ENCODE peak calls at places on chromosomes 1 and 21, in seven cellular contexts. One of them, this sample, is unnamed.
A peak's percentile ranks its signal among the peaks of the same experiment; 100 is the strongest.

GRCh38 chr1:84339503-84339902 is 38.0 kb downstream of the SAMD13 start:
- DNase-seq in transverse colon: no peak
- DNase-seq in naive thymus-derived CD4-positive, alpha-beta T cell: no peak
- DNase-seq in dorsolateral prefrontal cortex: no peak
- DNase-seq in psoas muscle: no peak
- DNase-seq in CD8-positive, alpha-beta T cell: no peak
- DNase-seq in cardiac muscle cell: no peak
- DNase-seq in this sample: no peak

GRCh38 chr21:39441502-39442475 is 3.8 kb downstream of the LCA5L start:
- DNase-seq in transverse colon: no peak
- DNase-seq in naive thymus-derived CD4-positive, alpha-beta T cell: no peak
- DNase-seq in dorsolateral prefrontal cortex: no peak
- DNase-seq in psoas muscle: no peak
- DNase-seq in CD8-positive, alpha-beta T cell: peak; percentile 25
- DNase-seq in cardiac muscle cell: peak; percentile 66
- DNase-seq in this sample: no peak

GRCh38 chr1:57591854-57592253 is 168.0 kb upstream of the DAB1 start:
- DNase-seq in transverse colon: no peak
- DNase-seq in naive thymus-derived CD4-positive, alpha-beta T cell: no peak
- DNase-seq in dorsolateral prefrontal cortex: no peak
- DNase-seq in psoas muscle: no peak
- DNase-seq in CD8-positive, alpha-beta T cell: no peak
- DNase-seq in cardiac muscle cell: no peak
- DNase-seq in this sample: no peak

GRCh38 chr1:95953005-95953404 is 719.0 kb downstream of the RWDD3 start:
- DNase-seq in transverse colon: no peak
- DNase-seq in naive thymus-derived CD4-positive, alpha-beta T cell: no peak
- DNase-seq in dorsolateral prefrontal cortex: no peak
- DNase-seq in psoas muscle: no peak
- DNase-seq in CD8-positive, alpha-beta T cell: no peak
- DNase-seq in cardiac muscle cell: peak; percentile 55
- DNase-seq in this sample: no peak

GRCh38 chr21:32367158-32367557 is 25.7 kb downstream of the URB1 start:
- DNase-seq in transverse colon: no peak
- DNase-seq in naive thymus-derived CD4-positive, alpha-beta T cell: no peak
- DNase-seq in dorsolateral prefrontal cortex: no peak
- DNase-seq in psoas muscle: no peak
- DNase-seq in CD8-positive, alpha-beta T cell: no peak
- DNase-seq in cardiac muscle cell: no peak
- DNase-seq in this sample: no peak

GRCh38 chr1:240404286-240404685 is 207.7 kb downstream of the GREM2 start:
- DNase-seq in transverse colon: no peak
- DNase-seq in naive thymus-derived CD4-positive, alpha-beta T cell: no peak
- DNase-seq in dorsolateral prefrontal cortex: no peak
- DNase-seq in psoas muscle: no peak
- DNase-seq in CD8-positive, alpha-beta T cell: no peak
- DNase-seq in cardiac muscle cell: no peak
- DNase-seq in this sample: no peak

GRCh38 chr1:186535388-186536133 is 74.6 kb upstream of the PDC start:
- DNase-seq in transverse colon: no peak
- DNase-seq in naive thymus-derived CD4-positive, alpha-beta T cell: no peak
- DNase-seq in dorsolateral prefrontal cortex: no peak
- DNase-seq in psoas muscle: no peak
- DNase-seq in CD8-positive, alpha-beta T cell: no peak
- DNase-seq in cardiac muscle cell: no peak
- DNase-seq in this sample: no peak

GRCh38 chr21:41250519-41250918 is 66.1 kb upstream of the FAM3B start:
- DNase-seq in transverse colon: no peak
- DNase-seq in naive thymus-derived CD4-positive, alpha-beta T cell: no peak
- DNase-seq in dorsolateral prefrontal cortex: no peak
- DNase-seq in psoas muscle: no peak
- DNase-seq in CD8-positive, alpha-beta T cell: no peak
- DNase-seq in cardiac muscle cell: no peak
- DNase-seq in this sample: no peak

GRCh38 chr21:44407493-44407892 is 47.8 kb upstream of the LRRC3 start:
- DNase-seq in transverse colon: no peak
- DNase-seq in naive thymus-derived CD4-positive, alpha-beta T cell: no peak
- DNase-seq in dorsolateral prefrontal cortex: no peak
- DNase-seq in psoas muscle: no peak
- DNase-seq in CD8-positive, alpha-beta T cell: no peak
- DNase-seq in cardiac muscle cell: no peak
- DNase-seq in this sample: no peak

GRCh38 chr1:214426420-214426812 is 125.0 kb downstream of the PTPN14 start:
- DNase-seq in transverse colon: no peak
- DNase-seq in naive thymus-derived CD4-positive, alpha-beta T cell: no peak
- DNase-seq in dorsolateral prefrontal cortex: no peak
- DNase-seq in psoas muscle: no peak
- DNase-seq in CD8-positive, alpha-beta T cell: no peak
- DNase-seq in cardiac muscle cell: no peak
- DNase-seq in this sample: no peak

GRCh38 chr1:221630236-221630635 is 111.7 kb downstream of the DUSP10 start:
- DNase-seq in transverse colon: no peak
- DNase-seq in naive thymus-derived CD4-positive, alpha-beta T cell: no peak
- DNase-seq in dorsolateral prefrontal cortex: no peak
- DNase-seq in psoas muscle: no peak
- DNase-seq in CD8-positive, alpha-beta T cell: no peak
- DNase-seq in cardiac muscle cell: no peak
- DNase-seq in this sample: no peak

GRCh38 chr1:154812911-154813816 is 56.9 kb downstream of the KCNN3 start:
- DNase-seq in transverse colon: no peak
- DNase-seq in naive thymus-derived CD4-positive, alpha-beta T cell: no peak
- DNase-seq in dorsolateral prefrontal cortex: peak; percentile 32
- DNase-seq in psoas muscle: no peak
- DNase-seq in CD8-positive, alpha-beta T cell: no peak
- DNase-seq in cardiac muscle cell: peak; percentile 30
- DNase-seq in this sample: no peak

GRCh38 chr1:232111616-232112015 is 485.0 kb downstream of the DISC1 start:
- DNase-seq in transverse colon: no peak
- DNase-seq in naive thymus-derived CD4-positive, alpha-beta T cell: no peak
- DNase-seq in dorsolateral prefrontal cortex: no peak
- DNase-seq in psoas muscle: no peak
- DNase-seq in CD8-positive, alpha-beta T cell: no peak
- DNase-seq in cardiac muscle cell: no peak
- DNase-seq in this sample: no peak

GRCh38 chr1:51569284-51570062 is 47.4 kb upstream of the OSBPL9 start:
- DNase-seq in transverse colon: peak; percentile 17
- DNase-seq in naive thymus-derived CD4-positive, alpha-beta T cell: peak; percentile 28
- DNase-seq in dorsolateral prefrontal cortex: no peak
- DNase-seq in psoas muscle: no peak
- DNase-seq in CD8-positive, alpha-beta T cell: peak; percentile 9
- DNase-seq in cardiac muscle cell: no peak
- DNase-seq in this sample: no peak

GRCh38 chr1:21262282-21263051 is 27.8 kb downstream of the ECE1 start:
- DNase-seq in transverse colon: peak; percentile 56
- DNase-seq in naive thymus-derived CD4-positive, alpha-beta T cell: no peak
- DNase-seq in dorsolateral prefrontal cortex: peak; percentile 63
- DNase-seq in psoas muscle: peak; percentile 84
- DNase-seq in CD8-positive, alpha-beta T cell: no peak
- DNase-seq in cardiac muscle cell: peak; percentile 44
- DNase-seq in this sample: no peak

GRCh38 chr1:209772116-209772515 is 12.2 kb downstream of the C1orf74 start:
- DNase-seq in transverse colon: no peak
- DNase-seq in naive thymus-derived CD4-positive, alpha-beta T cell: no peak
- DNase-seq in dorsolateral prefrontal cortex: no peak
- DNase-seq in psoas muscle: no peak
- DNase-seq in CD8-positive, alpha-beta T cell: no peak
- DNase-seq in cardiac muscle cell: no peak
- DNase-seq in this sample: no peak

DNA sequence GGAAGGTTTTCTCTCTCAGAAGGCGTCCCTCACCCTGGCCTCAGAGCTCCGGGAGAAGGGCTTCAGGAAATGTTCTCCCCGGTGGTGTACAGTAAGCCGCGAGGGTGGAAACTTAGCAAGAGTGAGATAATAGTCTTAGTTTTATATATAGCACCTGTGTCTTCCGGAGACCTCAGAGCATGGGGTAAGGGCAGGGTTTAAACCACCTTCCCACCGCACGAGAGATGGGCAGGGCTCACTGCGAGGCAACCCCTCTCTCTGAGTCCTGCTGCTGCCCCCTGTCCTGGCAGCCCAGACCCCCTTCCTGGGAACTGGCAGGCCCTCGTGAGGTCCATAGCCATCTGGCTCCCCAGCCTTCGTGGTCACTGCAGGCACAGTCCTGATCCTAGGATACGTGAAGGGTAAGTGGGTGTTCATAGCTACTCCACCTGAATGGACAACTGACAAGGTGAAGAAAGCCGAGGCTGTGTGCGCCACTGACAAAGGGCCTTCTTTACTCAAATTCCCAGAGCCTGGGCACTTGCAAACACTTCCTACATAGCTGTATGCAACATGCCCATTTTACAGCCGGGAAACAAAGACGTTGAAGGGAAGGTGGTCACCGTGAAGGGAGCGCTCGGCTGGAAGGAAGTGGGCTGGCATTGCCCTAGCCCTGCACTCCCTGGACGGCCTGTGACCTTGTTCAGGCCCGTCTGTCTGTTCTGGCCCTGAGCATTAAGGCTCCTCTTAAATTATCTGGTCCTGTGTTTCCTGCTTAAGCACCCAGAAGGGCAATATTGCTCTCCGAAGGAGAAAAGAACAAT is 26.9 kb downstream of the ITPKB start:
- DNase-seq in transverse colon: no peak
- DNase-seq in naive thymus-derived CD4-positive, alpha-beta T cell: peak; percentile 52
- DNase-seq in dorsolateral prefrontal cortex: no peak
- DNase-seq in psoas muscle: no peak
- DNase-seq in CD8-positive, alpha-beta T cell: peak; percentile 59
- DNase-seq in cardiac muscle cell: no peak
- DNase-seq in this sample: no peak
- H3K4me3 ChIP-seq in transverse colon: no peak overlapping the region
- H3K4me3 ChIP-seq in naive thymus-derived CD4-positive, alpha-beta T cell: peak overlapping the region; percentile 43
- H3K4me3 ChIP-seq in dorsolateral prefrontal cortex: no peak overlapping the region
- H3K4me3 ChIP-seq in psoas muscle: no peak overlapping the region
- H3K4me3 ChIP-seq in CD8-positive, alpha-beta T cell: peak overlapping the region; percentile 36
- H3K4me3 ChIP-seq in cardiac muscle cell: no peak overlapping the region
- H3K4me3 ChIP-seq in this sample: peak overlapping the region; percentile 3

GRCh38 chr1:180912801-180913616 is at the start of gene KIAA1614:
- DNase-seq in transverse colon: no peak
- DNase-seq in naive thymus-derived CD4-positive, alpha-beta T cell: no peak
- DNase-seq in dorsolateral prefrontal cortex: no peak
- DNase-seq in psoas muscle: peak; percentile 50
- DNase-seq in CD8-positive, alpha-beta T cell: no peak
- DNase-seq in cardiac muscle cell: peak; percentile 39
- DNase-seq in this sample: no peak

GRCh38 chr1:180911640-180912161 is 996 bp upstream of the KIAA1614 start:
- DNase-seq in transverse colon: no peak
- DNase-seq in naive thymus-derived CD4-positive, alpha-beta T cell: no peak
- DNase-seq in dorsolateral prefrontal cortex: no peak
- DNase-seq in psoas muscle: no peak
- DNase-seq in CD8-positive, alpha-beta T cell: no peak
- DNase-seq in cardiac muscle cell: no peak
- DNase-seq in this sample: no peak

GRCh38 chr1:180909462-180909976 is 3.2 kb upstream of the KIAA1614 start:
- DNase-seq in transverse colon: no peak
- DNase-seq in naive thymus-derived CD4-positive, alpha-beta T cell: no peak
- DNase-seq in dorsolateral prefrontal cortex: no peak
- DNase-seq in psoas muscle: no peak
- DNase-seq in CD8-positive, alpha-beta T cell: no peak
- DNase-seq in cardiac muscle cell: no peak
- DNase-seq in this sample: no peak

GRCh38 chr1:180915426-180915965 is 2.8 kb downstream of the KIAA1614 start:
- DNase-seq in transverse colon: no peak
- DNase-seq in naive thymus-derived CD4-positive, alpha-beta T cell: no peak
- DNase-seq in dorsolateral prefrontal cortex: no peak
- DNase-seq in psoas muscle: no peak
- DNase-seq in CD8-positive, alpha-beta T cell: no peak
- DNase-seq in cardiac muscle cell: no peak
- DNase-seq in this sample: no peak

GRCh38 chr1:180912211-180912800 is 391 bp upstream of the KIAA1614 start:
- DNase-seq in transverse colon: no peak
- DNase-seq in naive thymus-derived CD4-positive, alpha-beta T cell: no peak
- DNase-seq in dorsolateral prefrontal cortex: peak; percentile 27
- DNase-seq in psoas muscle: no peak
- DNase-seq in CD8-positive, alpha-beta T cell: no peak
- DNase-seq in cardiac muscle cell: peak; percentile 68
- DNase-seq in this sample: no peak
- H3K27me3 ChIP-seq in transverse colon: peaks cover 20% of the 10 kb centered on the region
- H3K27me3 ChIP-seq in naive thymus-derived CD4-positive, alpha-beta T cell: no peaks in the 10 kb centered on the region
- H3K27me3 ChIP-seq in dorsolateral prefrontal cortex: no peaks in the 10 kb centered on the region
- H3K27me3 ChIP-seq in psoas muscle: no peaks in the 10 kb centered on the region
- H3K27me3 ChIP-seq in CD8-positive, alpha-beta T cell: no peaks in the 10 kb centered on the region
- H3K27me3 ChIP-seq in cardiac muscle cell: peaks cover 32% of the 10 kb centered on the region
- H3K27me3 ChIP-seq in this sample: peaks cover 29% of the 10 kb centered on the region

GRCh38 chr1:228022571-228023293 is 15.9 kb downstream of the WNT3A start:
- DNase-seq in transverse colon: peak; percentile 4
- DNase-seq in naive thymus-derived CD4-positive, alpha-beta T cell: no peak
- DNase-seq in dorsolateral prefrontal cortex: peak; percentile 1
- DNase-seq in psoas muscle: no peak
- DNase-seq in CD8-positive, alpha-beta T cell: no peak
- DNase-seq in cardiac muscle cell: no peak
- DNase-seq in this sample: peak; percentile 69
- H3K4me3 ChIP-seq in transverse colon: no peak overlapping the region
- H3K4me3 ChIP-seq in naive thymus-derived CD4-positive, alpha-beta T cell: no peak overlapping the region
- H3K4me3 ChIP-seq in dorsolateral prefrontal cortex: no peak overlapping the region
- H3K4me3 ChIP-seq in psoas muscle: no peak overlapping the region
- H3K4me3 ChIP-seq in CD8-positive, alpha-beta T cell: no peak overlapping the region
- H3K4me3 ChIP-seq in cardiac muscle cell: no peak overlapping the region
- H3K4me3 ChIP-seq in this sample: no peak overlapping the region

GRCh38 chr21:46423546-46424061 is 35.1 kb upstream of the DIP2A start:
- DNase-seq in transverse colon: no peak
- DNase-seq in naive thymus-derived CD4-positive, alpha-beta T cell: no peak
- DNase-seq in dorsolateral prefrontal cortex: no peak
- DNase-seq in psoas muscle: no peak
- DNase-seq in CD8-positive, alpha-beta T cell: no peak
- DNase-seq in cardiac muscle cell: no peak
- DNase-seq in this sample: no peak

GRCh38 chr21:46421756-46422555 is 36.7 kb upstream of the DIP2A start:
- DNase-seq in transverse colon: no peak
- DNase-seq in naive thymus-derived CD4-positive, alpha-beta T cell: no peak
- DNase-seq in dorsolateral prefrontal cortex: no peak
- DNase-seq in psoas muscle: peak; percentile 6
- DNase-seq in CD8-positive, alpha-beta T cell: peak; percentile 3
- DNase-seq in cardiac muscle cell: no peak
- DNase-seq in this sample: no peak

GRCh38 chr21:46420241-46421190 is 38.2 kb upstream of the DIP2A start:
- DNase-seq in transverse colon: no peak
- DNase-seq in naive thymus-derived CD4-positive, alpha-beta T cell: no peak
- DNase-seq in dorsolateral prefrontal cortex: no peak
- DNase-seq in psoas muscle: peak; percentile 12
- DNase-seq in CD8-positive, alpha-beta T cell: no peak
- DNase-seq in cardiac muscle cell: no peak
- DNase-seq in this sample: peak; percentile 34

GRCh38 chr21:46422636-46423241 is 36.0 kb upstream of the DIP2A start:
- DNase-seq in transverse colon: no peak
- DNase-seq in naive thymus-derived CD4-positive, alpha-beta T cell: no peak
- DNase-seq in dorsolateral prefrontal cortex: no peak
- DNase-seq in psoas muscle: no peak
- DNase-seq in CD8-positive, alpha-beta T cell: no peak
- DNase-seq in cardiac muscle cell: no peak
- DNase-seq in this sample: no peak

DNA sequence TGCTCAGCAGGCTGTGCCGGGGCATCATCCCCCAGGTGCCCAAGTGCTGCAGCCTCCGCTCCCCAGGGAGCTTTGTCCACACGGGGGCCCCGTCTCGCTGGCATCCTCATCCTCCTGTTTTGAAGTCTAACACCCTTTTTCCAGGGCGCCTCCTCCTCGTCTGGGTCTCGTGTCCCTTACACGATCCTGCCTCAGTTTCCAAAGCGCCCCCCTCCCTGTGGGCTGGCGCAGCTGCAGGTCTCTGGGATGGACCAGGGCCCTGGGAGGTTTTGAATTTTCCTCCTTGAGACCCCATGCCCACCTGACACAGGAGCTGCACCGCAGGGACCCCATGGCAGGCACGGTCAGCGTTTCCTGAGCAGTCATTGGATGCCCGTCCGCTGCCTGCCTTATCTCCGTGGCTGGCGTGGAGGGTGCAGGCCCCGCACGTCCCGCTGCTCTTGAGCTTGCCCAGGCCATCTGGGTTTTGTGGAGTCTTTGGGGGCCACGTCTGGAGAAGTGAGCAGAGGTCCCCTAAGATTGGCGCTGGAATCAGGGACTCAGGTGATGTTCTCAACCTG is 37.4 kb upstream of the DIP2A start:
- DNase-seq in transverse colon: no peak
- DNase-seq in naive thymus-derived CD4-positive, alpha-beta T cell: no peak
- DNase-seq in dorsolateral prefrontal cortex: no peak
- DNase-seq in psoas muscle: peak; percentile 10
- DNase-seq in CD8-positive, alpha-beta T cell: peak; percentile 6
- DNase-seq in cardiac muscle cell: no peak
- DNase-seq in this sample: no peak
- H3K27me3 ChIP-seq in transverse colon: no peaks in the 10 kb centered on the region
- H3K27me3 ChIP-seq in naive thymus-derived CD4-positive, alpha-beta T cell: no peaks in the 10 kb centered on the region
- H3K27me3 ChIP-seq in dorsolateral prefrontal cortex: no peaks in the 10 kb centered on the region
- H3K27me3 ChIP-seq in psoas muscle: no peaks in the 10 kb centered on the region
- H3K27me3 ChIP-seq in CD8-positive, alpha-beta T cell: no peaks in the 10 kb centered on the region
- H3K27me3 ChIP-seq in cardiac muscle cell: no peaks in the 10 kb centered on the region
- H3K27me3 ChIP-seq in this sample: no peaks in the 10 kb centered on the region

This sample was measured in spleen.